ENCODE peak calls at places on chromosomes 12 and 14, in eight cellular contexts. Q, P, R, G, M, L, N and J are unnamed samples.

GRCh38 chr12:44851586-44851985 is 24.5 kb downstream of the NELL2 start:
- DNase-seq in N (no peak), M (no peak), R (no peak), P (no peak), L (no peak), G (no peak), Q (no peak), J (no peak)

GRCh38 chr14:74980746-74981661 is 21.7 kb upstream of the EIF2B2 start:
- DNase-seq in L (peak), Q (no peak), R (no peak), M (no peak), P (no peak), G (peak), N (peak), J (peak)

GRCh38 chr12:131209082-131210070 is 255.7 kb downstream of the ADGRD1 start:
- DNase-seq in P (peak), N (no peak), M (no peak), G (no peak), Q (no peak), L (no peak), R (no peak), J (no peak)

GRCh38 chr12:29781176-29781575 is 2.6 kb downstream of the TMTC1 start:
- DNase-seq in N (no peak), R (no peak), L (no peak), P (no peak), M (no peak), Q (no peak), G (no peak), J (no peak)

GRCh38 chr14:103260629-103261124 is 73.4 kb upstream of the EIF5 start:
- DNase-seq in L (no peak), G (no peak), M (peak), Q (peak), P (peak), N (no peak), R (no peak), J (no peak)

GRCh38 chr14:64891839-64892375 is 12.2 kb upstream of the SPTB start:
- DNase-seq in G (no peak), Q (no peak), P (no peak), M (peak), N (no peak), R (no peak), L (no peak), J (peak)

GRCh38 chr14:91241848-91242247 is 2.7 kb downstream of the GPR68 start:
- DNase-seq in N (no peak), G (no peak), P (no peak), L (no peak), R (no peak), M (no peak), Q (no peak), J (no peak)

GRCh38 chr12:115043079-115043478 is 359.1 kb upstream of the TBX3 start:
- DNase-seq in Q (no peak), N (no peak), G (no peak), P (no peak), R (no peak), M (no peak), L (no peak), J (no peak)

GRCh38 chr14:88128811-88129210 is 123.9 kb downstream of the GPR65 start:
- DNase-seq in N (no peak), P (no peak), G (no peak), M (no peak), Q (no peak), L (no peak), R (no peak), J (no peak)

GRCh38 chr14:102282751-102283465 is 22.1 kb downstream of the MOK start:
- DNase-seq in P (no peak), R (no peak), Q (no peak), L (no peak), G (no peak), N (no peak), M (no peak), J (no peak)

GRCh38 chr12:58967551-58967950 is 47.2 kb upstream of the LRIG3 start:
- DNase-seq in L (no peak), Q (no peak), P (no peak), G (no peak), N (no peak), M (no peak), R (no peak), J (no peak)

GRCh38 chr12:43852744-43853143 is 16.9 kb downstream of the TMEM117 start:
- DNase-seq in L (no peak), N (no peak), R (no peak), P (no peak), M (no peak), G (no peak), Q (no peak), J (no peak)

GRCh38 chr12:3492868-3493224 is 1.8 kb downstream of the PRMT8 start:
- DNase-seq in R (no peak), N (no peak), L (peak), G (no peak), M (no peak), P (no peak), Q (no peak), J (no peak)

GRCh38 chr12:120470150-120470817 is 736 bp upstream of the SRSF9 start:
- DNase-seq in P (no peak), L (no peak), G (peak), M (no peak), R (no peak), N (peak), Q (no peak), J (peak)

GRCh38 chr14:103021817-103022668 is 35.3 kb downstream of the CDC42BPB start:
- DNase-seq in P (no peak), G (no peak), R (no peak), M (no peak), L (no peak), N (no peak), Q (no peak), J (no peak)

GRCh38 chr12:53217049-53217929 is 10.2 kb upstream of the ITGB7 start:
- DNase-seq in R (no peak), Q (peak), M (no peak), L (no peak), P (peak), N (no peak), G (peak), J (no peak)

GRCh38 chr14:88607829-88608228 is 45.0 kb downstream of the ZC3H14 start:
- DNase-seq in L (no peak), G (no peak), M (no peak), P (no peak), Q (no peak), N (no peak), R (no peak), J (no peak)

GRCh38 chr14:54355698-54356097 is 41.1 kb upstream of the CDKN3 start:
- DNase-seq in M (no peak), N (no peak), L (no peak), G (no peak), Q (no peak), P (no peak), R (no peak), J (no peak)

GRCh38 chr14:74605531-74606223 is 6.4 kb downstream of the LTBP2 start:
- DNase-seq in N (no peak), R (no peak), Q (no peak), P (no peak), G (no peak), M (no peak), L (no peak), J (no peak)

GRCh38 chr14:89339158-89339557 is 77.9 kb downstream of the FOXN3 start:
- DNase-seq in G (no peak), N (no peak), P (no peak), Q (no peak), M (no peak), R (no peak), L (no peak), J (no peak)

GRCh38 chr12:69658203-69658602 is 40.9 kb downstream of the BEST3 start:
- DNase-seq in N (no peak), P (no peak), Q (no peak), R (no peak), G (no peak), M (no peak), L (no peak), J (no peak)

GRCh38 chr14:73727181-73727580 is 13.0 kb upstream of the PNMA1 start:
- DNase-seq in R (no peak), P (peak), M (no peak), L (no peak), G (peak), N (peak), Q (no peak), J (no peak)

GRCh38 chr12:1812650-1813302 is 7.6 kb upstream of the LRTM2 start:
- DNase-seq in N (no peak), L (no peak), G (no peak), M (no peak), P (no peak), Q (peak), R (no peak), J (no peak)

GRCh38 chr12:68405292-68405900 is 73.2 kb upstream of the MDM1 start:
- DNase-seq in Q (no peak), P (no peak), L (no peak), G (no peak), M (no peak), R (no peak), N (no peak), J (no peak)

GRCh38 chr12:3752741-3753486 is at the start of gene CRACR2A:
- DNase-seq in L (peak), M (peak), G (peak), R (peak), P (peak), N (no peak), Q (peak), J (peak)

GRCh38 chr14:103856105-103856504 is 8.7 kb upstream of the PPP1R13B start:
- DNase-seq in R (no peak), Q (no peak), P (no peak), L (no peak), N (no peak), M (no peak), G (no peak), J (no peak)

GRCh38 chr14:24085215-24085614 is 8.9 kb upstream of the PCK2 start:
- DNase-seq in L (no peak), Q (no peak), N (no peak), M (no peak), G (no peak), R (no peak), P (no peak), J (no peak)

GRCh38 chr14:30456296-30456695 is 102.7 kb upstream of the G2E3 start:
- DNase-seq in Q (no peak), N (no peak), R (no peak), M (no peak), P (no peak), L (no peak), G (no peak), J (no peak)

GRCh38 chr12:32568241-32568640 is 110.9 kb upstream of the DNM1L start:
- DNase-seq in Q (no peak), L (no peak), N (no peak), R (no peak), P (no peak), M (no peak), G (no peak), J (no peak)

GRCh38 chr12:121189061-121189886 is 20.7 kb upstream of the P2RX4 start:
- DNase-seq in P (no peak), N (no peak), Q (no peak), M (no peak), G (no peak), L (no peak), R (no peak), J (no peak)

GRCh38 chr14:78754059-78754458 is 583.9 kb downstream of the NRXN3 start:
- DNase-seq in N (no peak), M (no peak), P (no peak), L (no peak), Q (no peak), R (no peak), G (no peak), J (no peak)

GRCh38 chr14:91369628-91370445 is 47.8 kb downstream of the CCDC88C start:
- DNase-seq in M (no peak), G (no peak), N (no peak), P (no peak), L (peak), Q (peak), R (no peak), J (no peak)

GRCh38 chr12:121189887-121190155 is 20.1 kb upstream of the P2RX4 start:
- DNase-seq in L (no peak), R (no peak), M (no peak), N (no peak), Q (no peak), G (no peak), P (no peak), J (no peak)

GRCh38 chr12:106757623-106758348 is 16.7 kb upstream of the RIC8B start:
- DNase-seq in L (no peak), R (no peak), M (no peak), N (no peak), P (no peak), G (peak), Q (no peak), J (no peak)

GRCh38 chr14:93532550-93532949 is 101.8 kb downstream of the UNC79 start:
- DNase-seq in L (no peak), P (no peak), M (no peak), G (no peak), Q (no peak), N (no peak), R (no peak), J (no peak)

GRCh38 chr12:50734409-50735263 is 29.3 kb upstream of the ATF1 start:
- DNase-seq in N (no peak), R (no peak), Q (no peak), P (no peak), G (no peak), M (peak), L (peak), J (peak)

GRCh38 chr14:73610692-73611091 is 1.6 kb upstream of the ACOT6 start:
- DNase-seq in G (no peak), N (no peak), P (no peak), L (no peak), Q (no peak), M (no peak), R (no peak), J (no peak)

GRCh38 chr14:100771121-100771800 is 44.6 kb downstream of the DLK1 start:
- DNase-seq in M (no peak), N (peak), P (peak), Q (no peak), R (no peak), G (no peak), L (no peak), J (no peak)

GRCh38 chr14:73311710-73312035 is 74.4 kb downstream of the PAPLN start:
- DNase-seq in R (no peak), G (no peak), N (no peak), L (no peak), P (no peak), Q (no peak), M (no peak), J (no peak)

GRCh38 chr12:14454098-14454907 is 88.8 kb downstream of the ATF7IP start:
- DNase-seq in M (peak), Q (no peak), N (no peak), L (no peak), R (no peak), P (no peak), G (no peak), J (peak)
- TF ChIP-seq CTCF in M (peak), Q (peak), N (no peak), L (peak), R (no peak), P (peak), G (peak), J (peak)

DNA sequence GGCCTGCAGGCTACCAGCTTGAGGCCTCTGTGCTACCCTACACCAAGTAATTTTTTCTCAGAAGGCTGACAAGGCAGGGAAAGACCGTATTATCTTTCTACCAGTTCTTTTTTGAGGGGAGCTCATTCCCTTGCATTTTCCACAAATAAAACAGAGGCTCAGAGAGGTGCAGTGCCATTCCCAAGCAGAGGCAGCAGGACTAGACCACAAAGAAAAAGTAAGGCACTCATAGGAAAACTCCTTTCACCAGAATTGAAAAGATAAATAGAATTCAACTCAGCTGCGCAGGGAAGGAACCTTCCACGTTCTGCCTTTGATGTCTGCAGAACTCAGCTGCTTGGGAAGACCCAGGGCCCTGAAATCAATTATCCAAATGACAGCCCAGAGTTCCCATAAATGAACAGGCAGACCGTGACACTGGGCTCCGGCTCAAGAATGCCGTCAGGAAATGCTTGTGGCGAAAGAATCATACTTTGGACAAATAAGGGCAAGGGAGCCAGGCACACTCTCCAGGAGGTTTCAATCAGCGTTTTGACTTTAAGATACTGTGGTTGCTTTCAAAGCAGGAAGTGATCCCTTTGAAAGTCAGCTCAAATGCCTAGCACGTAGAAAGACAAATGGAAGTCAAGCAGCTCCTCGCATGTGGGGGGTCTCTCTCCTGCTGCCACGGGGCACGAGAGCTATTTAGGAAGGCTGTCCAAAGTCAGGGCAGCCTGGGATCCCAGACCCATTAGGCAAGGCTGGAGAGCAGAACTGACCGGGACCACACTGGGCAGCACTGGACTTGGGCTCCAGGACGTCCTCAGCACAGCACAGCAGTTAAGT is 14.0 kb downstream of the KCTD10 start:
- DNase-seq in N (peak), R (no peak), P (peak), M (peak), L (no peak), G (no peak), Q (peak), J (peak)
- TF ChIP-seq CTCF in N (no peak), R (no peak), P (no peak), M (no peak), L (no peak), G (no peak), Q (no peak), J (no peak)

GRCh38 chr12:109018276-109018675 is 2.6 kb downstream of the SVOP start:
- DNase-seq in R (no peak), P (no peak), G (no peak), M (no peak), Q (no peak), N (no peak), L (peak), J (no peak)

GRCh38 chr12:109020136-109020535 is 732 bp downstream of the SVOP start:
- DNase-seq in G (no peak), L (no peak), P (no peak), R (no peak), N (no peak), M (no peak), Q (no peak), J (no peak)

GRCh38 chr12:109016016-109016415 is 4.9 kb downstream of the SVOP start:
- DNase-seq in M (no peak), P (no peak), N (no peak), R (no peak), G (no peak), L (no peak), Q (no peak), J (no peak)

GRCh38 chr12:109016978-109017377 is 3.9 kb downstream of the SVOP start:
- DNase-seq in M (no peak), L (no peak), P (no peak), R (no peak), Q (no peak), G (no peak), N (no peak), J (no peak)

DNA sequence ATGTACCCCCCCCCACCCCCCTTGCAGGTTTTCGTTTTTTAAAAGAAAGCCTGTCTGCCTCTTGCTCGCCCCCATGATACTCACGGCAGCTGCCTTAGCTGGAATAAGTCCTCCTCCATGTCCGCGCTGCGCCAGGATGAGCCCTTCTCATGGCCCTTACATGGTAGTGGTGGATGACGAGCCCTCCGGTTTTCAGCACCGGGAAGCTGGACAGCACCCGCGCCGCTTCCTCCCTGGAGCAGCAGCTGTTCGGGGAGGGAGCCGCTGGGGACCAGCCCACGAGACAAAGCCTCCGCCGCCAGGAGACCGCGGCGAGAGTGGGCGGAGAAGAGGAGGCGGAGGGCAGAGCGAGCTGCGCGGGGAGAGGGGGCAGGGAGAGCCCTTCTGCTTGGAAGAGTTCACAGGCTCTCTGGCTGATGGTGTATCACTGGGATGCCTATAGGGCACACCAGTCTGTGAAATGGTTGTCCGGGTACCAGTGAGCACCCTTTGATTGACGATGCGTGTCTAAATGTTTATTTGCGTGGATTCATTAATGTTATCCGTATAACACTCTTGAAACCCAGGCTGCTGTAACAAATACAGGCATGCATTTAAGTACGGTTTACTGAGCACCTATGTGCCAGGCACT is at the start of gene SVOP:
- DNase-seq in R (peak), L (peak), Q (peak), M (peak), N (no peak), P (peak), G (peak), J (peak)
- TF ChIP-seq CTCF in R (no peak), L (no peak), Q (no peak), M (no peak), N (no peak), P (no peak), G (no peak), J (no peak)

GRCh38 chr12:127130506-127131100 is 1136.4 kb upstream of the TMEM132C start:
- DNase-seq in Q (no peak), M (no peak), G (no peak), N (no peak), L (no peak), R (no peak), P (no peak), J (no peak)
- TF ChIP-seq CTCF in Q (no peak), M (no peak), G (no peak), N (no peak), L (no peak), R (no peak), P (no peak), J (no peak)

DNA sequence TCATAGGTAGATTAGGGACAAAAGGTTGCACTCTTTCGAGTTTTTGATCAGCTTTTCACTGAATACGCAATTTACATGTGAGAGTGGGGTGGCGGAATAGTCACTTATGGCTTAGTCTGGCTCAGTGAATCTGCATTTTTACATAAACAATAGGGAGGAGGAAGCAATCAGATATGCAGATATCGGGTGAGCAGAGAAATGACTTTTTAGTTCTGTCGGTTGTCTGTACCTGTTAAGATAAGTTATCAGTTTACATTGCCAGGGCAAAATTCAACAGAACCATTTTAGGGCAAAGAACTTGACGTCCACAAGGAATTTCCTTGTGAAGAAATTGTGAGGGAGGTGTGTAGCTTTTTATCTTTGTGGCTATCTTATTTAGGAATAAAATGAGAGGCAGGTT is 15.4 kb upstream of the EGLN3 start:
- DNase-seq in R (no peak), M (no peak), P (no peak), N (no peak), G (no peak), Q (no peak), L (no peak), J (no peak)
- TF ChIP-seq CTCF in R (no peak), M (no peak), P (no peak), N (no peak), G (no peak), Q (no peak), L (no peak), J (no peak)

GRCh38 chr12:56029666-56030293 is 8.9 kb downstream of the IKZF4 start:
- DNase-seq in M (peak), P (no peak), G (no peak), L (peak), N (no peak), Q (peak), R (no peak), J (peak)
- TF ChIP-seq CTCF in M (peak), P (peak), G (peak), L (peak), N (peak), Q (peak), R (no peak), J (peak)